ENCODE peak calls at places on chromosome 2, in four cellular contexts. N, V, Q and C are unnamed samples.

GRCh38 chr2:71940695-71941094 is 207.0 kb downstream of the CYP26B1 start:
- DNase-seq in Q (no peak), N (no peak), V (no peak), C (no peak)

GRCh38 chr2:102065675-102066252 is 74.0 kb downstream of the IL1R2 start:
- DNase-seq in N (no peak), Q (no peak), V (no peak), C (peak; percentile 80)

GRCh38 chr2:207257291-207258190 is 91.8 kb upstream of the KLF7 start:
- DNase-seq in V (no peak), N (no peak), Q (no peak), C (no peak)

GRCh38 chr2:80461505-80462197 is 157.1 kb upstream of the LRRTM1 start:
- DNase-seq in Q (no peak), V (no peak), N (no peak), C (no peak)

GRCh38 chr2:231673348-231673770 is 35.0 kb upstream of the PTMA start:
- DNase-seq in N (no peak), Q (no peak), V (peak; percentile 77), C (peak; percentile 90)

GRCh38 chr2:18604573-18604885 is 15.2 kb upstream of the NT5C1B start:
- DNase-seq in V (no peak), Q (no peak), N (no peak), C (no peak)

GRCh38 chr2:138228101-138228500 is 263.8 kb downstream of the HNMT start:
- DNase-seq in Q (no peak), N (no peak), V (no peak), C (no peak)

GRCh38 chr2:240462704-240463273 is 27.3 kb downstream of the GPC1 start:
- DNase-seq in V (peak; percentile 11), N (peak; percentile 69), Q (no peak), C (no peak)

GRCh38 chr2:99662761-99663341 is 173.0 kb upstream of the REV1 start:
- DNase-seq in V (peak; percentile 51), Q (no peak), N (no peak), C (no peak)

GRCh38 chr2:23239374-23239773 is 145.6 kb upstream of the KLHL29 start:
- DNase-seq in Q (no peak), V (no peak), N (no peak), C (no peak)

GRCh38 chr2:71505086-71505769 is 51.9 kb downstream of the DYSF start:
- DNase-seq in V (no peak), Q (no peak), N (no peak), C (no peak)

GRCh38 chr2:72993585-72994280 is 76.4 kb downstream of the EMX1 start:
- DNase-seq in V (peak; percentile 6), Q (peak; percentile 39), N (peak; percentile 35), C (no peak)

GRCh38 chr2:228339525-228339924 is 158.0 kb upstream of the SPHKAP start:
- DNase-seq in N (no peak), Q (no peak), V (no peak), C (no peak)

GRCh38 chr2:136288249-136288648 is 170.3 kb upstream of the CXCR4 start:
- DNase-seq in N (no peak), Q (no peak), V (no peak), C (no peak)

GRCh38 chr2:23513245-23513880 is 128.4 kb downstream of the KLHL29 start:
- DNase-seq in Q (no peak), N (no peak), V (peak; percentile 54), C (no peak)

GRCh38 chr2:182020319-182021055 is 34.8 kb downstream of the PPP1R1C start:
- DNase-seq in V (no peak), N (no peak), Q (no peak), C (no peak)

GRCh38 chr2:74328074-74328473 is 15.1 kb downstream of the SLC4A5 start:
- DNase-seq in Q (no peak), N (no peak), V (no peak), C (no peak)

GRCh38 chr2:101732199-101732598 is 34.7 kb downstream of the MAP4K4 start:
- DNase-seq in Q (no peak), V (no peak), N (no peak), C (no peak)

GRCh38 chr2:72146357-72147302 is 1.0 kb downstream of the CYP26B1 start:
- DNase-seq in N (peak; percentile 72), V (peak; percentile 13), Q (peak; percentile 41), C (peak; percentile 75)

GRCh38 chr2:205462681-205463345 is 219.5 kb upstream of the NRP2 start:
- DNase-seq in N (no peak), V (no peak), Q (no peak), C (no peak)
- H3K4me1 ChIP-seq in N (no peaks in the 10 kb centered on the region), V (no peaks in the 10 kb centered on the region), Q (no peaks in the 10 kb centered on the region), C (no peaks in the 10 kb centered on the region)

GRCh38 chr2:27803046-27803445 is 31.5 kb downstream of the MRPL33 start:
- DNase-seq in V (no peak), Q (no peak), N (no peak), C (no peak)

GRCh38 chr2:27805180-27805579 is 33.7 kb downstream of the MRPL33 start:
- DNase-seq in V (no peak), N (no peak), Q (no peak), C (no peak)

GRCh38 chr2:27804146-27804545 is 32.6 kb downstream of the MRPL33 start:
- DNase-seq in V (no peak), Q (no peak), N (no peak), C (no peak)

GRCh38 chr2:27800856-27801255 is 29.3 kb downstream of the MRPL33 start:
- DNase-seq in Q (no peak), N (no peak), V (no peak), C (no peak)

DNA sequence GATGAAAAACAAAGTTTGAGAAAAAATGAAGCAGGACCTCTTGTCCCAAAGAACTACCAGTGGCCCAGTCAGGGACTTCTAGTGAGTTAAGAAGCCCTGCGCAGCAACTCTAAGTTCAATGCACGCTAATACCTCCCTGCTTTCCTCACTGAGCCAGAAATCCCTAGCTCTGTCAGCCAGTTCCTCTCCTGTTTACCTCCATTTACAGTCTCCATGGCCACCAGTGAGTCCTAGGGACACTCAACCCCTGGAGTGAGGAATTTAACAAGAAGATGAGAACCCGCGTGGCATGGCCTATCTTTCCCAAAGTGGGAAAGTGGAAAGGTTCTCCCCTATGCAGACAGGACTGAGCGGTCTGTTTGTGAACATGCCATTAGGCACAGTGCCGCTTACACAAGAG is 31.0 kb downstream of the MRPL33 start:
- DNase-seq in Q (no peak), N (no peak), V (no peak), C (no peak)
- H3K4me1 ChIP-seq in Q (no peaks in the 10 kb centered on the region), N (peaks cover 6% of the 10 kb centered on the region), V (no peaks in the 10 kb centered on the region), C (peaks cover 4% of the 10 kb centered on the region)

DNA sequence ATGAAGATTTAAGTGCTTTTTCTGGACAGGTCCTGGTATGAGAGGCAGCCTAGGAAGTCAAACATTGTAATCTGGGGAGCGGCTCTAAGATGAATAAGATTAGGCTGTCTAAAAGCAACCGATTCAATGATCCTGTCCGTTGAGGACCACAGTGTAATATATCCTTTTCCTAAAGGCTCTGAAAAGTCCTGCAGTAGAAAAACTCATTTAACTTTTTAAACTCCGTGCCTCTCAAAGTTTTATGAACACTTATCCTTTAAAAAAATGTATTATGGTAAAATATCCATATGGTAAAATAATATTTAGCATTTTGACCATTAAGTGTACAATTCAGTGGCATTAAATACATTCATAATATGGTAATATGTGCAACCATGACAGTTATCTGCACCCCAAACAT is 39.8 kb downstream of the ATOH8 start:
- DNase-seq in Q (no peak), V (no peak), N (no peak), C (no peak)
- H3K4me1 ChIP-seq in Q (no peaks in the 10 kb centered on the region), V (peaks cover 5% of the 10 kb centered on the region), N (peaks cover 3% of the 10 kb centered on the region), C (peaks cover 34% of the 10 kb centered on the region)

GRCh38 chr2:28624436-28624797 is 127.2 kb upstream of the PPP1CB start:
- DNase-seq in Q (no peak), N (no peak), V (no peak), C (no peak)

GRCh38 chr2:28621172-28622100 is 125.6 kb downstream of the PLB1 start:
- DNase-seq in N (peak; percentile 78), V (peak; percentile 73), Q (peak; percentile 74), C (peak; percentile 76)

GRCh38 chr2:28622101-28622499 is 126.2 kb downstream of the PLB1 start:
- DNase-seq in Q (no peak), V (no peak), N (no peak), C (no peak)

GRCh38 chr2:28624798-28625701 is 126.6 kb upstream of the PPP1CB start:
- DNase-seq in V (peak; percentile 66), N (peak; percentile 87), Q (peak; percentile 62), C (peak; percentile 85)

DNA sequence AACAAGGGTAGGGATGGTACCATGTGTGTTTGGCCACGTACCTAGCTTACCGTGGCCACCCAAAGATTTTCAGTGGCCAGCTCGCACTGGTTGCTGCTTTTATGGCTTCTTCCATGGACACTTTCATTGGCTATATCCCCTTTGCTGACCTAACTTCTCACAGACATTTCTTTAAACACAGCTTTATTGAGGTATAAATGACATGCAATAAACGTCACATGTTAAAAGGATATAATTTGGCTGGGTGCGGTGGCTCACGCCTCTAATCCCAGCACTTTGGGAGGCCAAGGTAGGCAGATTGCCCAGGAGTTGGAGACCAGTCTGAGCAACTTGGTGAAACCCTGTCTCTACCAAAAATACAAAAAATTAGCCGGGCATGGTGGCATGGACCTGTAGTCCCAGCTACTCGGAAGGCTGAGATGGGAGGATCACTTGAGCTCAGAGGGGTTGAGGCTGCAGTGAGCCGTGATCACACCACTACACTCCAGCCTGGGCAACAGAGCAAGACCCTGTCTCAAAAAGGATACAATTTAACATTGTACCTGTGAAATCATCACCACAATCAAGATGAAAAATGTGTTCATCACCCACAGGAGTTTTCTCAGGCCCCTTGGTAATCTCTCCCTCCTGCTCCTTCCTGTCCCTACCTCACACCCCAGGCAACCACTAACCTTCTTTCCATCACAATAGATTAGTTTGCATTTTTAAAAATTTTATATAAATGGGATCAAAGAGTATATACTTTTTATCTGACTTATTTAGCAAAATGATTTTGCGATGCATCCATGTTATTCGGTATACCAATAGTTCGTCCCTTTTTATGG is 127.8 kb upstream of the PPP1CB start:
- DNase-seq in V (no peak), N (no peak), Q (no peak), C (no peak)
- H3K4me1 ChIP-seq in V (peaks cover 28% of the 10 kb centered on the region), N (peaks cover 8% of the 10 kb centered on the region), Q (peaks cover 75% of the 10 kb centered on the region), C (peaks cover 49% of the 10 kb centered on the region)

DNA sequence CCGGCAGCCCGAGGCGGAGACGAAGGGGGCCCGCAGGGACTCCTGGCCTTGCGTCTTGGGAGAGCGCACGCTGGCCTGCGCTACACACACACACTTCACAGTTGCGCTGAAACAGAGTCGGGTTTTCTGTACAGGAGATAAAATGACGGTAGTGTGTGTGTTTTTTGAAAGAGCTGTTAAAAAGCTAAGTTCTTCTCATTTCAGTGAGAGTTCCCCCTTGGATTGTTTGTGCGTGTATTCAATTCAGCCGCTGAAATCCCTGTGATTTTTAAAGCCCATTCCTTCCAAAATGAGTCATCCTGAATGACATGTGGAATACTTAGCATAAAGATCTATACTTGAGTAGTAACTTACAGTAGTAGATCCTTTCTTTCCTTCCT is 18.3 kb upstream of the SOX11 start:
- DNase-seq in N (no peak), V (no peak), Q (no peak), C (no peak)
- H3K4me1 ChIP-seq in N (no peaks in the 10 kb centered on the region), V (no peaks in the 10 kb centered on the region), Q (no peaks in the 10 kb centered on the region), C (no peaks in the 10 kb centered on the region)